ENCODE peak calls at places on chromosome 20, in seven cellular contexts. One of them, this sample, is unnamed.

GRCh38 chr20:45727044-45727443 is 4.9 kb downstream of the SPINT4 start:
- DNase-seq in NCI-H345: no peak
- DNase-seq in left ventricle myocardium inferior: no peak
- DNase-seq in MCF 10A: no peak
- DNase-seq in body of pancreas: no peak
- DNase-seq in PC-3: no peak
- DNase-seq in hypothalamus: no peak
- DNase-seq in this sample: no peak

GRCh38 chr20:45337367-45338120 is 10.7 kb downstream of the SDC4 start:
- DNase-seq in left ventricle myocardium inferior: peak
- DNase-seq in body of pancreas: peak
- DNase-seq in PC-3: peak
- DNase-seq in NCI-H345: no peak
- DNase-seq in MCF 10A: peak
- DNase-seq in hypothalamus: no peak
- DNase-seq in this sample: peak

GRCh38 chr20:46550441-46550840 is at the start of gene OCSTAMP:
- DNase-seq in PC-3: no peak
- DNase-seq in MCF 10A: no peak
- DNase-seq in body of pancreas: no peak
- DNase-seq in left ventricle myocardium inferior: no peak
- DNase-seq in NCI-H345: no peak
- DNase-seq in hypothalamus: no peak
- DNase-seq in this sample: no peak

GRCh38 chr20:49286689-49287551 is 9.1 kb upstream of the ZNFX1 start:
- DNase-seq in PC-3: peak
- DNase-seq in NCI-H345: peak
- DNase-seq in left ventricle myocardium inferior: no peak
- DNase-seq in body of pancreas: no peak
- DNase-seq in hypothalamus: no peak
- DNase-seq in MCF 10A: peak
- DNase-seq in this sample: no peak

GRCh38 chr20:11755071-11755881 is 162.4 kb upstream of the BTBD3 start:
- DNase-seq in PC-3: peak
- DNase-seq in MCF 10A: no peak
- DNase-seq in hypothalamus: no peak
- DNase-seq in NCI-H345: peak
- DNase-seq in left ventricle myocardium inferior: no peak
- DNase-seq in body of pancreas: no peak
- DNase-seq in this sample: no peak

GRCh38 chr20:35171438-35171752 is 477 bp upstream of the PROCR start:
- DNase-seq in hypothalamus: no peak
- DNase-seq in left ventricle myocardium inferior: no peak
- DNase-seq in NCI-H345: no peak
- DNase-seq in MCF 10A: no peak
- DNase-seq in body of pancreas: no peak
- DNase-seq in PC-3: no peak
- DNase-seq in this sample: no peak

GRCh38 chr20:36549628-36549941 is 8.3 kb downstream of the MYL9 start:
- DNase-seq in PC-3: no peak
- DNase-seq in hypothalamus: no peak
- DNase-seq in body of pancreas: no peak
- DNase-seq in left ventricle myocardium inferior: no peak
- DNase-seq in MCF 10A: no peak
- DNase-seq in NCI-H345: no peak
- DNase-seq in this sample: no peak

GRCh38 chr20:3068986-3069900 is 2.2 kb upstream of the OXT start:
- DNase-seq in NCI-H345: peak
- DNase-seq in left ventricle myocardium inferior: no peak
- DNase-seq in MCF 10A: no peak
- DNase-seq in body of pancreas: no peak
- DNase-seq in hypothalamus: no peak
- DNase-seq in PC-3: peak
- DNase-seq in this sample: no peak

GRCh38 chr20:9363673-9364072 is 150.7 kb upstream of the LAMP5 start:
- DNase-seq in hypothalamus: no peak
- DNase-seq in NCI-H345: no peak
- DNase-seq in MCF 10A: peak
- DNase-seq in left ventricle myocardium inferior: no peak
- DNase-seq in PC-3: peak
- DNase-seq in body of pancreas: no peak
- DNase-seq in this sample: no peak

GRCh38 chr20:8361008-8361652 is 229.1 kb downstream of the PLCB1 start:
- DNase-seq in left ventricle myocardium inferior: no peak
- DNase-seq in PC-3: no peak
- DNase-seq in MCF 10A: peak
- DNase-seq in hypothalamus: no peak
- DNase-seq in body of pancreas: peak
- DNase-seq in NCI-H345: no peak
- DNase-seq in this sample: no peak

GRCh38 chr20:44477151-44477550 is 1.5 kb downstream of the TTPAL start:
- DNase-seq in left ventricle myocardium inferior: no peak
- DNase-seq in body of pancreas: no peak
- DNase-seq in hypothalamus: no peak
- DNase-seq in PC-3: peak
- DNase-seq in MCF 10A: no peak
- DNase-seq in NCI-H345: no peak
- DNase-seq in this sample: no peak

GRCh38 chr20:47681977-47682812 is 103.1 kb downstream of the SULF2 start:
- DNase-seq in left ventricle myocardium inferior: peak
- DNase-seq in NCI-H345: no peak
- DNase-seq in body of pancreas: peak
- DNase-seq in PC-3: no peak
- DNase-seq in MCF 10A: no peak
- DNase-seq in hypothalamus: peak
- DNase-seq in this sample: peak

This sample was measured in right cardiac atrium.